ENCODE peak calls at places on chromosome 15, in eight cellular contexts. V is WTC11, U is MV-4-11, F is H54, R is T follicular helper cell, T is HFFc6, A is substantia nigra, J is ELF-1. C is an unnamed sample.

GRCh38 chr15:56805466-56806146 is 72.3 kb upstream of the ZNF280D start:
- DNase-seq in A (peak), J (no peak), F (peak), U (peak), V (no peak), R (no peak), T (peak), C (no peak)

GRCh38 chr15:88769161-88769971 is 33.9 kb upstream of the ACAN start:
- DNase-seq in A (no peak), V (peak), T (no peak), F (no peak), J (peak), U (no peak), R (no peak), C (no peak)

GRCh38 chr15:90067181-90067952 is 34.9 kb downstream of the IDH2 start:
- DNase-seq in J (no peak), T (no peak), V (no peak), R (no peak), A (no peak), U (no peak), F (no peak), C (no peak)

GRCh38 chr15:61528590-61528929 is 299.5 kb upstream of the RORA start:
- DNase-seq in U (no peak), R (no peak), V (no peak), T (no peak), F (no peak), J (no peak), A (no peak), C (no peak)

GRCh38 chr15:34879112-34879511 is 83.8 kb upstream of the ACTC1 start:
- DNase-seq in F (no peak), V (no peak), A (no peak), J (no peak), R (no peak), U (no peak), T (no peak), C (no peak)

GRCh38 chr15:45157974-45158373 is 28.2 kb downstream of the DUOX1 start:
- DNase-seq in F (peak), U (peak), A (peak), J (peak), T (peak), R (no peak), V (no peak), C (no peak)

GRCh38 chr15:56442354-56442753 is 22.6 kb downstream of the MNS1 start:
- DNase-seq in J (no peak), R (no peak), V (no peak), U (no peak), F (no peak), A (no peak), T (no peak), C (no peak)

GRCh38 chr15:55282284-55282833 is 7.3 kb downstream of the RAB27A start:
- DNase-seq in J (no peak), T (peak), V (no peak), U (peak), F (no peak), R (no peak), A (no peak), C (no peak)

GRCh38 chr15:47675735-47676134 is 41.6 kb upstream of the SEMA6D start:
- DNase-seq in U (no peak), R (no peak), J (peak), F (no peak), T (no peak), A (no peak), V (no peak), C (no peak)

GRCh38 chr15:80550219-80550909 is 144.7 kb upstream of the ABHD17C start:
- DNase-seq in R (no peak), J (no peak), U (no peak), V (no peak), F (no peak), A (no peak), T (peak), C (no peak)

GRCh38 chr15:80976851-80977250 is 12.8 kb downstream of the MESD start:
- DNase-seq in V (no peak), J (no peak), R (no peak), U (no peak), T (no peak), A (no peak), F (no peak), C (no peak)

GRCh38 chr15:33675246-33675645 is 293.1 kb upstream of the CHRM5 start:
- DNase-seq in R (no peak), J (no peak), F (peak), U (peak), A (no peak), T (peak), V (no peak), C (no peak)

GRCh38 chr15:87743557-87743956 is 513.0 kb downstream of the NTRK3 start:
- DNase-seq in J (no peak), A (no peak), U (no peak), T (no peak), F (no peak), R (no peak), V (no peak), C (no peak)

GRCh38 chr15:72562878-72563277 is 88.7 kb downstream of the ARIH1 start:
- DNase-seq in V (no peak), R (no peak), T (no peak), J (no peak), U (peak), F (no peak), A (no peak), C (no peak)

GRCh38 chr15:53962646-53963561 is 15.3 kb upstream of the UNC13C start:
- DNase-seq in F (no peak), T (no peak), A (peak), V (peak), R (no peak), U (peak), J (peak), C (no peak)

GRCh38 chr15:85793641-85794597 is 806 bp downstream of the KLHL25 start:
- DNase-seq in R (no peak), U (no peak), F (no peak), A (peak), J (peak), V (peak), T (no peak), C (peak)